ENCODE peak calls at places on chromosomes 7 and 10, in six cellular contexts. Y is right lobe of liver, L is HCT116, U is ovary, Z is upper lobe of left lung, S is testis. V is an unnamed sample.

GRCh38 chr10:65294329-65294728 is 1631.5 kb upstream of the LRRTM3 start:
- DNase-seq in Z (no peak), U (no peak), S (no peak), L (no peak), Y (no peak), V (no peak)

GRCh38 chr7:29516491-29516890 is 47.1 kb upstream of the PRR15 start:
- DNase-seq in Z (no peak), L (no peak), U (no peak), Y (no peak), S (no peak), V (no peak)

GRCh38 chr7:51374936-51375335 is 58.3 kb upstream of the COBL start:
- DNase-seq in Y (no peak), Z (no peak), U (no peak), L (peak; percentile 65), S (no peak), V (no peak)

GRCh38 chr10:47247190-47248059 is 52.6 kb upstream of the GDF10 start:
- DNase-seq in S (no peak), Z (peak; percentile 50), L (no peak), U (no peak), Y (no peak), V (no peak)

GRCh38 chr10:104505521-104506041 is 135.5 kb upstream of the SORCS3 start:
- DNase-seq in Y (no peak), Z (no peak), U (no peak), S (no peak), L (no peak), V (no peak)

GRCh38 chr10:79112898-79113431 is 44.2 kb downstream of the ZMIZ1 start:
- DNase-seq in Y (no peak), S (peak; percentile 50), U (peak; percentile 69), Z (no peak), L (no peak), V (no peak)

GRCh38 chr10:61662794-61663259 is at the start of gene CABCOCO1:
- DNase-seq in Z (peak; percentile 91), U (peak; percentile 36), S (peak; percentile 83), Y (peak; percentile 63), L (peak; percentile 47), V (no peak)

GRCh38 chr10:71077796-71078453 is 134.4 kb upstream of the UNC5B start:
- DNase-seq in Z (no peak), S (peak; percentile 1), L (no peak), Y (peak; percentile 27), U (peak; percentile 5), V (no peak)

GRCh38 chr10:5461914-5462840 is 37.2 kb downstream of the CALML5 start:
- DNase-seq in L (no peak), Y (no peak), S (no peak), Z (no peak), U (no peak), V (peak; percentile 63)

GRCh38 chr7:102472126-102473041 is 6.3 kb downstream of the POLR2J start:
- DNase-seq in L (no peak), S (no peak), Y (peak; percentile 56), U (peak; percentile 11), Z (peak; percentile 72), V (peak; percentile 29)

GRCh38 chr7:140035400-140036223 is 27.1 kb downstream of the PARP12 start:
- DNase-seq in Z (no peak), U (no peak), Y (no peak), L (no peak), S (no peak), V (no peak)

GRCh38 chr7:142806021-142806353 is 35.2 kb downstream of the PRSS2 start:
- DNase-seq in L (no peak), Y (no peak), U (no peak), S (no peak), Z (no peak), V (peak; percentile 28)

GRCh38 chr10:67783576-67784294 is 54.3 kb downstream of the DNAJC12 start:
- DNase-seq in U (no peak), Z (no peak), S (no peak), L (no peak), Y (no peak), V (no peak)

GRCh38 chr7:45923290-45923689 is 2.2 kb upstream of the IGFBP3 start:
- DNase-seq in Z (peak; percentile 90), Y (peak; percentile 74), L (no peak), S (peak; percentile 88), U (peak; percentile 66), V (peak; percentile 69)

GRCh38 chr10:1194161-1194560 is 138.0 kb downstream of the WDR37 start:
- DNase-seq in L (no peak), S (no peak), U (no peak), Y (peak; percentile 8), Z (no peak), V (no peak)

GRCh38 chr10:85614566-85614965 is 752.0 kb downstream of the GRID1 start:
- DNase-seq in U (no peak), Y (no peak), S (no peak), L (no peak), Z (no peak), V (no peak)

GRCh38 chr10:67609996-67610793 is 85.8 kb downstream of the CTNNA3 start:
- DNase-seq in S (no peak), Z (no peak), L (no peak), U (no peak), Y (no peak), V (no peak)

GRCh38 chr7:94700926-94701554 is 45.1 kb upstream of the SGCE start:
- DNase-seq in U (no peak), Z (no peak), Y (no peak), L (no peak), S (no peak), V (no peak)

GRCh38 chr7:41219276-41219675 is 483.6 kb downstream of the INHBA start:
- DNase-seq in L (no peak), Z (no peak), U (no peak), Y (no peak), S (no peak), V (no peak)

GRCh38 chr7:33640732-33641131 is 264.6 kb upstream of the BMPER start:
- DNase-seq in S (no peak), Y (no peak), L (no peak), U (no peak), Z (no peak), V (no peak)

GRCh38 chr7:2247141-2247985 is 5.3 kb downstream of the NUDT1 start:
- DNase-seq in L (no peak), S (no peak), Y (no peak), Z (peak; percentile 83), U (no peak), V (peak; percentile 34)

GRCh38 chr7:132485600-132486594 is 90.4 kb downstream of the PLXNA4 start:
- DNase-seq in Y (no peak), L (no peak), Z (no peak), S (peak; percentile 52), U (peak; percentile 30), V (no peak)

GRCh38 chr10:48450233-48450810 is 143.8 kb downstream of the MAPK8 start:
- DNase-seq in L (no peak), Z (peak; percentile 84), S (no peak), Y (no peak), U (no peak), V (no peak)

GRCh38 chr10:14571866-14572507 is 202.7 kb downstream of the FAM107B start:
- DNase-seq in Y (peak; percentile 90), L (no peak), Z (no peak), U (no peak), S (peak; percentile 70), V (no peak)
- TF ChIP-seq POLR2A in Y (peak; percentile 82), L (no peak), Z (no peak), U (no peak), S (no peak), V (no peak)

DNA sequence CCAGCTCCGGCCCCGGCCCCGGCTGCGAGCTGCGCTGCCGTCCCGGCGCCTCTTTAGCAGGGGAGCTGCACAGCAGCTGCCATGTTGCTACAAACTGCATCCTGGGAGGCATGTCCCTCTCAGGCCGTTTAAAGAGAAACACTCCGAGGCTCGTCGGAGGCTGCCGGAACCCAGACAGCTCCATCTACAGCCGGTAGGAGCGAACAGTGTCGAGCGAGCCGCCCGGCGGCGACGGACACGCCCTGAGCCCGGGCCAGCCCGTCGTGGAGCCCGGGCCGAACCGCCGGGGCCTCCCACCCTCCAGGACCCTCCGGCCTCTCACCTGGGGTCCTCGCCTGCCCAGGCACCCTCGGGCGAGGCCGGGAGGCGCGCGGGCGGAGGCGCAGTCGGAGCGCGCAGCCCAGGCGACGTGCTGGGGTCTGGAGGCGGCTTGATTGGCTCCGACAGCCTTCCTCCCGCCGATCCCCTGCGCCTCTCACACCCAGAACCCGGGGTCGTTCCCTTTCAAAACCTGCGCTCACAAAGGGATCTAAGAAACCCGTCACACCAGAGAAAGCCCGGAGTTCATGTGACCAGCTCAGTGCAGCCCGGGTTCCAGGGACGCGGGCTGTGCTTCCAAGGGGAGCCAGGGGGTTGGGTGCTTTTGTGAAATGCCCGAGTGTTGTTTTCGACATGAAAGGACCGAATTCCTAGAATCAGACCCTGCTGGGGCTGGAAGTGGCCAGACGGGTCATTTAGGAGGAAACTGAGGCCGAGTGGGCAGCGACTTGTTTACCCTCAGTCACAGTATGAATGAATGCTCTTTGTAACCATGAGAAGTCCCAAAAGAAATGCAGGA is at the start of gene ZNF777:
- DNase-seq in L (peak; percentile 60), Y (peak; percentile 87), S (peak; percentile 87), U (peak; percentile 68), Z (peak; percentile 95), V (peak; percentile 92)
- TF ChIP-seq POLR2A in L (peak; percentile 47), Y (peak; percentile 62), S (no peak), U (no peak), Z (no peak), V (peak; percentile 66)

GRCh38 chr10:17216217-17216900 is 11.7 kb upstream of the VIM start:
- DNase-seq in S (no peak), Z (peak; percentile 63), Y (no peak), U (no peak), L (peak; percentile 93), V (peak; percentile 26)
- TF ChIP-seq POLR2A in S (no peak), Z (no peak), Y (no peak), U (no peak), L (no peak), V (no peak)

DNA sequence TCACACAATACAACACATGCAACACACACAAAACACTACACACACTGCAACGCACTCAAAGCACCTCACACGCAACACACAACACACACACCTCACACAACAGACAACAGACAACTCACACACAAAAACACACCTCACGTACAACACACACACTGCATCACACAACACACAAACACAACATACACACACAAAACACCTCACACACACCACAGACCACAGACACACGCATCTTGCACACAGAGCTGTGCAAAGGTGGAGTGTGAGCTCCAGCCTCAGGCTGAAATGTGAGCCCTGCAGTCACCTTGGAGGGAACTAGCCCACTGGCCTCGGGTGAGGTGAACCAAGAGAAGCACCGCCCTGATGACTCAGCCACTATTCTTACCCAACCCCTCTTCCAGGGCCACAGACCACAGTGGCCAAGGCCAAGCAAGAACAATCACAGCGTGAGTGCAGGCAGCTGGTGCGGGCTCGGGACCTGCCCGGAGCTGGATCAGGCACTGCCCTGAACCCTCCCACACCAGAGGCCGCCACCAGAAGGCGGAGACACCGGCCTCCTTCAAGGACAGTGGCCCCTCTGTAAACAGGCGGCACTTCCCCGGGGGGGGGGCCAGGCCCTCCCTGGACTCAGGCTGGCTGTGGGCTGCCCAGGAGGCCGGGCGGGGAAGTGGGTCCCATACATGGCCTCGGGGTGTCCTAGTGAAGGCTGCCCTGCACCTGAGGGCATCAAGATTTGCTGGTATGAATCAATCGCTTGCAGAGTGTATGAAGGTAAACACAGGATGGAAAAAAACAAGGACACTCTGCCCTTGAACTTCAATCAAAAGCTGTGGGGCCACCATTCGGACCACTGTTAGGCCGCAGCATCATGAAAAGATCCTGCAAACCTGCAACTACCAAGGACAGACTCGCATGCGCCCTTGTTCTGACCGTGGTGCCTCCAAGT is 106.7 kb downstream of the TNS3 start:
- DNase-seq in L (peak; percentile 91), Z (peak; percentile 89), S (peak; percentile 94), U (peak; percentile 95), Y (peak; percentile 95), V (peak; percentile 74)
- TF ChIP-seq POLR2A in L (peak; percentile 38), Z (no peak), S (no peak), U (peak; percentile 38), Y (peak; percentile 57), V (no peak)